ENCODE peak calls at places on chromosome 3, in ten cellular contexts. One of them, this sample, is unnamed.
A peak's percentile ranks its signal among the peaks of the same experiment; 100 is the strongest.

GRCh38 chr3:72899349-72899765 is 11.5 kb downstream of the GXYLT2 start:
- DNase-seq in testis: no peak
- DNase-seq in effector memory CD4-positive, alpha-beta T cell: no peak
- DNase-seq in cardiac muscle cell: no peak
- DNase-seq in heart right ventricle: no peak
- DNase-seq in psoas muscle: no peak
- DNase-seq in neuronal stem cell: no peak
- DNase-seq in adrenal gland: no peak
- DNase-seq in brain microvascular endothelial cell: no peak
- DNase-seq in fibroblast of lung: peak; percentile 63
- DNase-seq in this sample: no peak

GRCh38 chr3:132003685-132004084 is 31.1 kb downstream of the CPNE4 start:
- DNase-seq in neuronal stem cell: no peak
- DNase-seq in heart right ventricle: no peak
- DNase-seq in testis: no peak
- DNase-seq in fibroblast of lung: no peak
- DNase-seq in adrenal gland: no peak
- DNase-seq in brain microvascular endothelial cell: no peak
- DNase-seq in cardiac muscle cell: no peak
- DNase-seq in effector memory CD4-positive, alpha-beta T cell: no peak
- DNase-seq in psoas muscle: no peak
- DNase-seq in this sample: no peak

GRCh38 chr3:38297947-38298711 is 16.0 kb downstream of the SLC22A14 start:
- DNase-seq in adrenal gland: no peak
- DNase-seq in neuronal stem cell: no peak
- DNase-seq in cardiac muscle cell: no peak
- DNase-seq in heart right ventricle: no peak
- DNase-seq in brain microvascular endothelial cell: peak; percentile 4
- DNase-seq in testis: no peak
- DNase-seq in effector memory CD4-positive, alpha-beta T cell: no peak
- DNase-seq in fibroblast of lung: peak; percentile 10
- DNase-seq in psoas muscle: no peak
- DNase-seq in this sample: no peak

GRCh38 chr3:71726106-71726505 is 904 bp upstream of the EIF4E3 start:
- DNase-seq in effector memory CD4-positive, alpha-beta T cell: peak; percentile 58
- DNase-seq in cardiac muscle cell: no peak
- DNase-seq in neuronal stem cell: no peak
- DNase-seq in testis: no peak
- DNase-seq in heart right ventricle: no peak
- DNase-seq in fibroblast of lung: no peak
- DNase-seq in brain microvascular endothelial cell: no peak
- DNase-seq in adrenal gland: no peak
- DNase-seq in psoas muscle: no peak
- DNase-seq in this sample: peak; percentile 24

GRCh38 chr3:158168996-158169573 is 59.2 kb downstream of the RSRC1 start:
- DNase-seq in cardiac muscle cell: no peak
- DNase-seq in adrenal gland: no peak
- DNase-seq in psoas muscle: no peak
- DNase-seq in fibroblast of lung: peak; percentile 79
- DNase-seq in brain microvascular endothelial cell: peak; percentile 44
- DNase-seq in effector memory CD4-positive, alpha-beta T cell: no peak
- DNase-seq in neuronal stem cell: no peak
- DNase-seq in heart right ventricle: no peak
- DNase-seq in testis: no peak
- DNase-seq in this sample: no peak

GRCh38 chr3:157529751-157530150 is 26.5 kb upstream of the VEPH1 start:
- DNase-seq in fibroblast of lung: no peak
- DNase-seq in heart right ventricle: no peak
- DNase-seq in brain microvascular endothelial cell: no peak
- DNase-seq in testis: no peak
- DNase-seq in psoas muscle: no peak
- DNase-seq in adrenal gland: no peak
- DNase-seq in cardiac muscle cell: no peak
- DNase-seq in effector memory CD4-positive, alpha-beta T cell: no peak
- DNase-seq in neuronal stem cell: no peak
- DNase-seq in this sample: no peak

GRCh38 chr3:46235425-46235824 is 6.8 kb upstream of the CCR3 start:
- DNase-seq in effector memory CD4-positive, alpha-beta T cell: no peak
- DNase-seq in testis: no peak
- DNase-seq in neuronal stem cell: no peak
- DNase-seq in cardiac muscle cell: no peak
- DNase-seq in heart right ventricle: no peak
- DNase-seq in adrenal gland: no peak
- DNase-seq in brain microvascular endothelial cell: no peak
- DNase-seq in psoas muscle: no peak
- DNase-seq in fibroblast of lung: no peak
- DNase-seq in this sample: no peak

GRCh38 chr3:66472313-66473134 is 28.3 kb downstream of the LRIG1 start:
- DNase-seq in effector memory CD4-positive, alpha-beta T cell: no peak
- DNase-seq in psoas muscle: no peak
- DNase-seq in adrenal gland: no peak
- DNase-seq in heart right ventricle: no peak
- DNase-seq in cardiac muscle cell: no peak
- DNase-seq in brain microvascular endothelial cell: peak; percentile 72
- DNase-seq in neuronal stem cell: no peak
- DNase-seq in testis: no peak
- DNase-seq in fibroblast of lung: peak; percentile 90
- DNase-seq in this sample: no peak

GRCh38 chr3:48130321-48130881 is 57.8 kb downstream of the CDC25A start:
- DNase-seq in effector memory CD4-positive, alpha-beta T cell: no peak
- DNase-seq in brain microvascular endothelial cell: peak; percentile 94
- DNase-seq in fibroblast of lung: peak; percentile 97
- DNase-seq in neuronal stem cell: no peak
- DNase-seq in testis: peak; percentile 79
- DNase-seq in heart right ventricle: peak; percentile 89
- DNase-seq in cardiac muscle cell: no peak
- DNase-seq in adrenal gland: peak; percentile 64
- DNase-seq in psoas muscle: peak; percentile 84
- DNase-seq in this sample: peak; percentile 20

GRCh38 chr3:157030712-157031111 is 129.2 kb downstream of the CCNL1 start:
- DNase-seq in testis: no peak
- DNase-seq in fibroblast of lung: peak; percentile 29
- DNase-seq in heart right ventricle: no peak
- DNase-seq in cardiac muscle cell: no peak
- DNase-seq in brain microvascular endothelial cell: no peak
- DNase-seq in adrenal gland: no peak
- DNase-seq in effector memory CD4-positive, alpha-beta T cell: no peak
- DNase-seq in psoas muscle: no peak
- DNase-seq in neuronal stem cell: no peak
- DNase-seq in this sample: no peak

GRCh38 chr3:148229107-148229506 is 468.6 kb upstream of the AGTR1 start:
- DNase-seq in heart right ventricle: no peak
- DNase-seq in psoas muscle: no peak
- DNase-seq in effector memory CD4-positive, alpha-beta T cell: no peak
- DNase-seq in fibroblast of lung: no peak
- DNase-seq in cardiac muscle cell: no peak
- DNase-seq in adrenal gland: no peak
- DNase-seq in testis: no peak
- DNase-seq in brain microvascular endothelial cell: no peak
- DNase-seq in neuronal stem cell: no peak
- DNase-seq in this sample: no peak

GRCh38 chr3:148223266-148223665 is 474.4 kb upstream of the AGTR1 start:
- DNase-seq in fibroblast of lung: peak; percentile 31
- DNase-seq in psoas muscle: no peak
- DNase-seq in heart right ventricle: no peak
- DNase-seq in effector memory CD4-positive, alpha-beta T cell: no peak
- DNase-seq in neuronal stem cell: no peak
- DNase-seq in brain microvascular endothelial cell: no peak
- DNase-seq in cardiac muscle cell: no peak
- DNase-seq in adrenal gland: no peak
- DNase-seq in testis: no peak
- DNase-seq in this sample: no peak

GRCh38 chr3:148226246-148226645 is 471.5 kb upstream of the AGTR1 start:
- DNase-seq in heart right ventricle: no peak
- DNase-seq in adrenal gland: no peak
- DNase-seq in testis: no peak
- DNase-seq in neuronal stem cell: no peak
- DNase-seq in cardiac muscle cell: no peak
- DNase-seq in psoas muscle: no peak
- DNase-seq in effector memory CD4-positive, alpha-beta T cell: no peak
- DNase-seq in fibroblast of lung: no peak
- DNase-seq in brain microvascular endothelial cell: no peak
- DNase-seq in this sample: no peak

GRCh38 chr3:148230473-148230872 is 467.2 kb upstream of the AGTR1 start:
- DNase-seq in cardiac muscle cell: no peak
- DNase-seq in fibroblast of lung: no peak
- DNase-seq in adrenal gland: no peak
- DNase-seq in effector memory CD4-positive, alpha-beta T cell: no peak
- DNase-seq in neuronal stem cell: no peak
- DNase-seq in testis: no peak
- DNase-seq in psoas muscle: no peak
- DNase-seq in brain microvascular endothelial cell: no peak
- DNase-seq in heart right ventricle: no peak
- DNase-seq in this sample: no peak

GRCh38 chr3:148227534-148227933 is 470.2 kb upstream of the AGTR1 start:
- DNase-seq in testis: no peak
- DNase-seq in brain microvascular endothelial cell: peak; percentile 39
- DNase-seq in neuronal stem cell: no peak
- DNase-seq in heart right ventricle: no peak
- DNase-seq in adrenal gland: no peak
- DNase-seq in effector memory CD4-positive, alpha-beta T cell: no peak
- DNase-seq in fibroblast of lung: peak; percentile 53
- DNase-seq in cardiac muscle cell: peak; percentile 3
- DNase-seq in psoas muscle: no peak
- DNase-seq in this sample: no peak
- H3K27ac ChIP-seq in testis: no peak overlapping the region
- H3K27ac ChIP-seq in brain microvascular endothelial cell: no peak overlapping the region
- H3K27ac ChIP-seq in neuronal stem cell: no peak overlapping the region
- H3K27ac ChIP-seq in heart right ventricle: no peak overlapping the region
- H3K27ac ChIP-seq in adrenal gland: no peak overlapping the region
- H3K27ac ChIP-seq in effector memory CD4-positive, alpha-beta T cell: no peak overlapping the region
- H3K27ac ChIP-seq in fibroblast of lung: no peak overlapping the region
- H3K27ac ChIP-seq in cardiac muscle cell: no peak overlapping the region
- H3K27ac ChIP-seq in psoas muscle: no peak overlapping the region
- H3K27ac ChIP-seq in this sample: no peak overlapping the region

GRCh38 chr3:32757618-32758374 is 60.0 kb upstream of the TRIM71 start:
- DNase-seq in cardiac muscle cell: no peak
- DNase-seq in effector memory CD4-positive, alpha-beta T cell: no peak
- DNase-seq in fibroblast of lung: no peak
- DNase-seq in heart right ventricle: no peak
- DNase-seq in adrenal gland: no peak
- DNase-seq in brain microvascular endothelial cell: no peak
- DNase-seq in psoas muscle: no peak
- DNase-seq in neuronal stem cell: no peak
- DNase-seq in testis: no peak
- DNase-seq in this sample: no peak
- H3K27ac ChIP-seq in cardiac muscle cell: peak overlapping the region; percentile 45
- H3K27ac ChIP-seq in effector memory CD4-positive, alpha-beta T cell: no peak overlapping the region
- H3K27ac ChIP-seq in fibroblast of lung: no peak overlapping the region
- H3K27ac ChIP-seq in heart right ventricle: no peak overlapping the region
- H3K27ac ChIP-seq in adrenal gland: no peak overlapping the region
- H3K27ac ChIP-seq in brain microvascular endothelial cell: no peak overlapping the region
- H3K27ac ChIP-seq in psoas muscle: no peak overlapping the region
- H3K27ac ChIP-seq in neuronal stem cell: no peak overlapping the region
- H3K27ac ChIP-seq in testis: no peak overlapping the region
- H3K27ac ChIP-seq in this sample: no peak overlapping the region

GRCh38 chr3:106067711-106068110 is 198.9 kb upstream of the CBLB start:
- DNase-seq in neuronal stem cell: no peak
- DNase-seq in psoas muscle: no peak
- DNase-seq in fibroblast of lung: no peak
- DNase-seq in cardiac muscle cell: no peak
- DNase-seq in adrenal gland: no peak
- DNase-seq in heart right ventricle: no peak
- DNase-seq in brain microvascular endothelial cell: no peak
- DNase-seq in testis: no peak
- DNase-seq in effector memory CD4-positive, alpha-beta T cell: no peak
- DNase-seq in this sample: no peak

GRCh38 chr3:106071306-106071705 is 202.5 kb upstream of the CBLB start:
- DNase-seq in testis: no peak
- DNase-seq in cardiac muscle cell: no peak
- DNase-seq in neuronal stem cell: no peak
- DNase-seq in fibroblast of lung: no peak
- DNase-seq in effector memory CD4-positive, alpha-beta T cell: no peak
- DNase-seq in adrenal gland: no peak
- DNase-seq in heart right ventricle: no peak
- DNase-seq in brain microvascular endothelial cell: no peak
- DNase-seq in psoas muscle: no peak
- DNase-seq in this sample: no peak

GRCh38 chr3:106068386-106068785 is 199.6 kb upstream of the CBLB start:
- DNase-seq in brain microvascular endothelial cell: no peak
- DNase-seq in cardiac muscle cell: no peak
- DNase-seq in fibroblast of lung: no peak
- DNase-seq in testis: no peak
- DNase-seq in adrenal gland: peak; percentile 47
- DNase-seq in effector memory CD4-positive, alpha-beta T cell: no peak
- DNase-seq in psoas muscle: no peak
- DNase-seq in neuronal stem cell: no peak
- DNase-seq in heart right ventricle: peak; percentile 7
- DNase-seq in this sample: no peak

GRCh38 chr3:106068795-106069194 is 200.0 kb upstream of the CBLB start:
- DNase-seq in fibroblast of lung: no peak
- DNase-seq in effector memory CD4-positive, alpha-beta T cell: no peak
- DNase-seq in heart right ventricle: no peak
- DNase-seq in adrenal gland: peak; percentile 19
- DNase-seq in neuronal stem cell: no peak
- DNase-seq in cardiac muscle cell: no peak
- DNase-seq in testis: no peak
- DNase-seq in psoas muscle: no peak
- DNase-seq in brain microvascular endothelial cell: no peak
- DNase-seq in this sample: no peak

GRCh38 chr3:106070187-106070586 is 201.4 kb upstream of the CBLB start:
- DNase-seq in heart right ventricle: peak; percentile 9
- DNase-seq in brain microvascular endothelial cell: no peak
- DNase-seq in adrenal gland: no peak
- DNase-seq in testis: no peak
- DNase-seq in cardiac muscle cell: no peak
- DNase-seq in effector memory CD4-positive, alpha-beta T cell: no peak
- DNase-seq in neuronal stem cell: no peak
- DNase-seq in psoas muscle: no peak
- DNase-seq in fibroblast of lung: no peak
- DNase-seq in this sample: no peak
- H3K27ac ChIP-seq in heart right ventricle: no peak overlapping the region
- H3K27ac ChIP-seq in brain microvascular endothelial cell: no peak overlapping the region
- H3K27ac ChIP-seq in adrenal gland: no peak overlapping the region
- H3K27ac ChIP-seq in testis: no peak overlapping the region
- H3K27ac ChIP-seq in cardiac muscle cell: no peak overlapping the region
- H3K27ac ChIP-seq in effector memory CD4-positive, alpha-beta T cell: no peak overlapping the region
- H3K27ac ChIP-seq in neuronal stem cell: no peak overlapping the region
- H3K27ac ChIP-seq in psoas muscle: no peak overlapping the region
- H3K27ac ChIP-seq in fibroblast of lung: no peak overlapping the region
- H3K27ac ChIP-seq in this sample: no peak overlapping the region

DNA sequence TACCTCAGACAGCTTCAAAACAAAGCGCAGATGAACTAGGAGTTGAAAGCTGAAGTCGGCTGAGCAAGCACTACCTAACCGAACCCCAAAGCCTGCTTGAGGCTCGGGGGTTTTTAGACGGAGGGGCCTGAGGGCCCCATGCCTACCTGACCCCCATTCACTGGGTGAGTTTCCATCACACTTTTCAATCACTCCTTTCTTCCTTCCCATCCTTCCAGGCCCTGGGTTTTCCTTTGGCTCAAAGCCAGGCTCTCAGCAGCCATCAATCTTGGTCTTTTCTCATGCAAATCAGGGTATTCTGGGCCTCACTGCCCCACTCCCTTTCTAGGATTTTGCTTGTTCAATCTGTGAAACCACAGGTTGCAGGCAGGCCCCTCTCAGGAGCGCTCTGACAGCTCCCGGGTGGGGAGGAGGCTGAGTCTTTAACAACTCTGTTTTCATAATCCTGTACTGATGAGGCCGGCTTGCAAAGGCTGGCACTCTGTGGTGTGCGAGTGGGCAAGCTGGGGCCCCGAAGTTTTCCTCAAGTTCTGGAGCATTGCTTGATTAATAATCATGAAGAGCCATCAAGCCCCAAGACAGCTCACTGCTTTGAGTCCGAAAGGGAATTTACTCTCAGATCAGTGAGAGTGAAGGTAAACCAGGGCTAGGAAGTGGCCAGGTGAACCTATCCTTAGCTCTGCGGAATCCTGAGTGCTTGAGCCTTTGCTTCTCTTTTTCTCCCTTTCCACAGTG is 97.6 kb downstream of the FRMD4B start:
- DNase-seq in neuronal stem cell: peak; percentile 78
- DNase-seq in psoas muscle: no peak
- DNase-seq in fibroblast of lung: peak; percentile 22
- DNase-seq in effector memory CD4-positive, alpha-beta T cell: no peak
- DNase-seq in cardiac muscle cell: peak; percentile 74
- DNase-seq in testis: no peak
- DNase-seq in heart right ventricle: no peak
- DNase-seq in adrenal gland: no peak
- DNase-seq in brain microvascular endothelial cell: no peak
- DNase-seq in this sample: no peak
- H3K27ac ChIP-seq in neuronal stem cell: peak overlapping the region; percentile 91
- H3K27ac ChIP-seq in psoas muscle: no peak overlapping the region
- H3K27ac ChIP-seq in fibroblast of lung: no peak overlapping the region
- H3K27ac ChIP-seq in effector memory CD4-positive, alpha-beta T cell: no peak overlapping the region
- H3K27ac ChIP-seq in cardiac muscle cell: peak overlapping the region; percentile 93
- H3K27ac ChIP-seq in testis: peak overlapping the region; percentile 2
- H3K27ac ChIP-seq in heart right ventricle: no peak overlapping the region
- H3K27ac ChIP-seq in adrenal gland: no peak overlapping the region
- H3K27ac ChIP-seq in brain microvascular endothelial cell: no peak overlapping the region
- H3K27ac ChIP-seq in this sample: peak overlapping the region; percentile 9